ENCODE peak calls at places on chromosomes 16 and 17, in eight cellular contexts. N is CD8-positive, alpha-beta memory T cell; K is ovary; U is naive thymus-derived CD4-positive, alpha-beta T cell; J is lower lobe of right lung; P is tibial nerve; Z is effector memory CD4-positive, alpha-beta T cell; O is foreskin keratinocyte. M is an unnamed sample.

GRCh38 chr17:4928881-4929280 is 3.2 kb upstream of the GP1BA start:
- DNase-seq in N (no peak), K (no peak), U (no peak), J (no peak), P (no peak), Z (no peak), O (no peak), M (no peak)

GRCh38 chr17:43840814-43841213 is 6.2 kb upstream of the CD300LG start:
- DNase-seq in N (no peak), K (no peak), U (no peak), J (no peak), P (no peak), Z (no peak), O (no peak), M (peak; percentile 73)

GRCh38 chr17:78924481-78925151 is 571 bp downstream of the TIMP2 start:
- DNase-seq in N (no peak), K (peak; percentile 59), U (no peak), J (no peak), P (no peak), Z (no peak), O (no peak), M (no peak)

GRCh38 chr16:3149630-3150345 is 15.0 kb downstream of the ZNF213 start:
- DNase-seq in N (peak; percentile 67), K (peak; percentile 74), U (no peak), J (peak; percentile 83), P (peak; percentile 58), Z (peak; percentile 20), O (no peak), M (no peak)

GRCh38 chr17:8698142-8699050 is 46.2 kb downstream of the CCDC42 start:
- DNase-seq in N (no peak), K (peak; percentile 82), U (no peak), J (no peak), P (no peak), Z (no peak), O (no peak), M (no peak)

GRCh38 chr17:7045492-7046126 is 1.7 kb upstream of the SLC16A11 start:
- DNase-seq in N (peak; percentile 58), K (peak; percentile 53), U (peak; percentile 77), J (no peak), P (peak; percentile 74), Z (no peak), O (peak; percentile 37), M (peak; percentile 55)

GRCh38 chr17:34765291-34765690 is 185.9 kb downstream of the TMEM132E start:
- DNase-seq in N (no peak), K (no peak), U (no peak), J (no peak), P (no peak), Z (no peak), O (no peak), M (no peak)

GRCh38 chr16:56357765-56358322 is 67.5 kb downstream of the AMFR start:
- DNase-seq in N (no peak), K (peak; percentile 21), U (no peak), J (peak; percentile 45), P (no peak), Z (no peak), O (no peak), M (no peak)

GRCh38 chr17:52419256-52419655 is 260.7 kb upstream of the CA10 start:
- DNase-seq in N (no peak), K (no peak), U (no peak), J (no peak), P (no peak), Z (no peak), O (no peak), M (no peak)

GRCh38 chr17:49046912-49047311 is 49.7 kb downstream of the IGF2BP1 start:
- DNase-seq in N (no peak), K (no peak), U (no peak), J (no peak), P (no peak), Z (no peak), O (no peak), M (no peak)

GRCh38 chr16:57053206-57053605 is 39.2 kb upstream of the CPNE2 start:
- DNase-seq in N (no peak), K (no peak), U (no peak), J (no peak), P (no peak), Z (no peak), O (no peak), M (no peak)

GRCh38 chr17:376936-377863 is 24.6 kb upstream of the RPH3AL start:
- DNase-seq in N (no peak), K (no peak), U (no peak), J (no peak), P (peak; percentile 59), Z (no peak), O (no peak), M (no peak)

GRCh38 chr16:3179651-3180050 is 8.4 kb upstream of the OR1F1 start:
- DNase-seq in N (no peak), K (no peak), U (no peak), J (peak; percentile 11), P (no peak), Z (no peak), O (no peak), M (no peak)

GRCh38 chr16:80198265-80198994 is 342.4 kb upstream of the DYNLRB2 start:
- DNase-seq in N (no peak), K (no peak), U (no peak), J (no peak), P (no peak), Z (no peak), O (no peak), M (no peak)

GRCh38 chr16:79664407-79664806 is 63.9 kb upstream of the MAF start:
- DNase-seq in N (no peak), K (no peak), U (no peak), J (no peak), P (no peak), Z (no peak), O (no peak), M (no peak)

GRCh38 chr16:48442379-48442778 is 57.2 kb upstream of the SIAH1 start:
- DNase-seq in N (no peak), K (no peak), U (no peak), J (no peak), P (no peak), Z (no peak), O (no peak), M (no peak)

GRCh38 chr17:57084361-57084801 is 665 bp upstream of the AKAP1 start:
- DNase-seq in N (no peak), K (no peak), U (no peak), J (no peak), P (no peak), Z (no peak), O (peak; percentile 65), M (peak; percentile 16)

GRCh38 chr16:51365715-51366114 is 214.6 kb upstream of the SALL1 start:
- DNase-seq in N (no peak), K (no peak), U (no peak), J (no peak), P (no peak), Z (no peak), O (no peak), M (no peak)

GRCh38 chr17:71975331-71975801 is 145.5 kb upstream of the SOX9 start:
- DNase-seq in N (no peak), K (no peak), U (no peak), J (no peak), P (peak; percentile 55), Z (no peak), O (no peak), M (no peak)

GRCh38 chr17:50630524-50631194 is 4.0 kb upstream of the ABCC3 start:
- DNase-seq in N (peak; percentile 66), K (peak; percentile 44), U (peak; percentile 37), J (peak; percentile 74), P (peak; percentile 27), Z (peak; percentile 29), O (no peak), M (no peak)

GRCh38 chr17:54814371-54814770 is 86.3 kb upstream of the TOM1L1 start:
- DNase-seq in N (no peak), K (no peak), U (no peak), J (no peak), P (no peak), Z (no peak), O (no peak), M (no peak)

GRCh38 chr17:77118251-77118928 is 22.4 kb upstream of the SEC14L1 start:
- DNase-seq in N (no peak), K (no peak), U (no peak), J (no peak), P (no peak), Z (no peak), O (no peak), M (no peak)
- H3K27ac ChIP-seq in N (no peak overlapping the region), K (no peak overlapping the region), U (no peak overlapping the region), J (peak overlapping the region; percentile 74), P (no peak overlapping the region), Z (no peak overlapping the region), O (no peak overlapping the region), M (no peak overlapping the region)

GRCh38 chr16:85389679-85390470 is 223.2 kb upstream of the GSE1 start:
- DNase-seq in N (peak; percentile 30), K (no peak), U (no peak), J (peak; percentile 36), P (no peak), Z (no peak), O (no peak), M (no peak)

GRCh38 chr16:85392756-85393673 is 220.1 kb upstream of the GSE1 start:
- DNase-seq in N (peak; percentile 33), K (no peak), U (no peak), J (peak; percentile 34), P (no peak), Z (no peak), O (no peak), M (no peak)

GRCh38 chr16:85391769-85392583 is 221.1 kb upstream of the GSE1 start:
- DNase-seq in N (peak; percentile 26), K (no peak), U (no peak), J (peak; percentile 25), P (no peak), Z (no peak), O (no peak), M (no peak)

GRCh38 chr16:85390511-85391174 is 222.5 kb upstream of the GSE1 start:
- DNase-seq in N (peak; percentile 34), K (peak; percentile 80), U (no peak), J (peak; percentile 59), P (peak; percentile 81), Z (no peak), O (peak; percentile 70), M (no peak)

GRCh38 chr16:85391175-85391707 is 221.9 kb upstream of the GSE1 start:
- DNase-seq in N (no peak), K (no peak), U (no peak), J (peak; percentile 22), P (no peak), Z (no peak), O (no peak), M (no peak)
- H3K27ac ChIP-seq in N (no peak overlapping the region), K (no peak overlapping the region), U (no peak overlapping the region), J (no peak overlapping the region), P (no peak overlapping the region), Z (no peak overlapping the region), O (no peak overlapping the region), M (no peak overlapping the region)

GRCh38 chr16:75305364-75306101 is 54.1 kb upstream of the BCAR1 start:
- DNase-seq in N (peak; percentile 47), K (peak; percentile 86), U (peak; percentile 15), J (no peak), P (peak; percentile 54), Z (peak; percentile 1), O (peak; percentile 100), M (peak; percentile 66)
- H3K27ac ChIP-seq in N (no peak overlapping the region), K (no peak overlapping the region), U (no peak overlapping the region), J (peak overlapping the region; percentile 76), P (peak overlapping the region; percentile 11), Z (no peak overlapping the region), O (peak overlapping the region; percentile 93), M (peak overlapping the region; percentile 94)

DNA sequence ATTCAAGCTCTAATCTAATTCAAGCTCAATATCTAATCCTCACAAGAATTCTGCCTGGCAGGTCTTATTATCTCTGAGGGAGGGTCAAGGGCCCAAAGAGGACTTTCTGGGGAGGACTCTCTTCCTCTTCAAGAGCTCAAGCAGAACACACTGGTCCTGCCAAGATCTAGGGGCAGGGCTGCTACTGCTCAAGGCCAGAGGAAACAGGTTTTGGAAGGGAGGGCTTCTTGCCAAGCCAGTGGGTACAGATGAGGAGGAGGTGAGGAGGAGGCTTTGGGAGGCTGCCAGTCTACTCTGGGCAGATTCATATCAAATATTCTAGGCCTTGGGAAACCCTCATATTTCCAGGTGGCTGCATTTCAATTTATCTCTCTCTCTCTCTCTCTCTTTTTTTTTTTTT is 51.8 kb upstream of the IL34 start:
- DNase-seq in N (no peak), K (peak; percentile 45), U (no peak), J (peak; percentile 76), P (peak; percentile 62), Z (no peak), O (no peak), M (no peak)
- H3K27ac ChIP-seq in N (no peak overlapping the region), K (no peak overlapping the region), U (no peak overlapping the region), J (no peak overlapping the region), P (no peak overlapping the region), Z (no peak overlapping the region), O (no peak overlapping the region), M (no peak overlapping the region)